ENCODE peak calls at places on chromosomes 16 and 17, in nine cellular contexts. G is tibial nerve, F is HepG2, N is H1, P is stomach, U is SK-N-SH, E is A549, H is ovary, X is sigmoid colon. B is an unnamed sample.

GRCh38 chr16:80958284-80958683 is 48.4 kb downstream of the CMC2 start:
- DNase-seq in P (no peak), H (no peak), X (no peak), N (no peak), E (no peak), F (no peak), U (no peak), G (no peak), B (no peak)

GRCh38 chr16:83113317-83113716 is 486.5 kb downstream of the CDH13 start:
- DNase-seq in E (peak; percentile 19), P (no peak), H (no peak), F (peak; percentile 10), X (no peak), G (no peak), U (peak; percentile 22), N (peak; percentile 59), B (no peak)

GRCh38 chr16:17467923-17468540 is 2.7 kb downstream of the XYLT1 start:
- DNase-seq in H (peak; percentile 66), P (peak; percentile 67), N (peak; percentile 72), E (peak; percentile 29), X (peak; percentile 94), F (peak; percentile 33), U (peak; percentile 80), G (peak; percentile 83), B (peak; percentile 56)

GRCh38 chr17:40782450-40782849 is at the start of gene KRT27:
- DNase-seq in N (no peak), P (no peak), F (no peak), H (no peak), U (no peak), G (no peak), E (no peak), X (no peak), B (no peak)

GRCh38 chr17:57574040-57574513 is 171.0 kb downstream of the CCDC182 start:
- DNase-seq in E (no peak), X (peak; percentile 85), G (peak; percentile 49), H (no peak), N (no peak), F (no peak), U (no peak), P (no peak), B (no peak)

GRCh38 chr16:79286646-79287423 is 313.7 kb downstream of the MAF start:
- DNase-seq in E (no peak), N (no peak), U (no peak), F (no peak), X (peak; percentile 74), P (peak; percentile 49), G (peak; percentile 15), H (peak; percentile 62), B (peak; percentile 53)

GRCh38 chr16:89122322-89122831 is 28.7 kb downstream of the ACSF3 start:
- DNase-seq in P (peak; percentile 73), U (no peak), H (no peak), F (no peak), N (no peak), E (no peak), G (no peak), X (no peak), B (peak; percentile 70)

GRCh38 chr17:16875662-16876061 is 96.3 kb downstream of the TNFRSF13B start:
- DNase-seq in N (no peak), U (no peak), P (peak; percentile 56), G (no peak), E (no peak), F (no peak), H (no peak), X (no peak), B (no peak)

GRCh38 chr16:53378138-53378537 is 56.1 kb upstream of the RBL2 start:
- DNase-seq in N (no peak), G (no peak), E (no peak), X (no peak), F (no peak), U (no peak), H (no peak), P (no peak), B (no peak)

GRCh38 chr17:81328925-81329278 is 33.8 kb upstream of the SLC38A10 start:
- DNase-seq in H (peak; percentile 61), G (no peak), F (no peak), P (no peak), N (no peak), X (peak; percentile 82), E (peak; percentile 55), U (peak; percentile 72), B (peak; percentile 40)

GRCh38 chr16:88377961-88378360 is 4.8 kb upstream of the ZNF469 start:
- DNase-seq in G (no peak), E (no peak), F (no peak), P (no peak), N (no peak), X (peak; percentile 40), H (no peak), U (no peak), B (no peak)

GRCh38 chr16:68396481-68396880 is 51.8 kb downstream of the SMPD3 start:
- DNase-seq in X (no peak), P (peak; percentile 64), F (peak; percentile 54), G (no peak), H (no peak), E (peak; percentile 32), N (no peak), U (peak; percentile 49), B (peak; percentile 39)

GRCh38 chr16:4115209-4115940 is 867 bp downstream of the ADCY9 start:
- DNase-seq in P (peak; percentile 54), N (peak; percentile 75), G (no peak), F (no peak), U (peak; percentile 87), E (peak; percentile 60), H (peak; percentile 44), X (peak; percentile 77), B (peak; percentile 55)

GRCh38 chr17:82078433-82078832 is 12.8 kb upstream of the DUS1L start:
- DNase-seq in X (no peak), E (no peak), F (no peak), G (no peak), U (no peak), N (no peak), P (no peak), H (no peak), B (no peak)

GRCh38 chr17:13544292-13544691 is 57.4 kb downstream of the HS3ST3A1 start:
- DNase-seq in H (peak; percentile 84), E (peak; percentile 20), U (no peak), X (peak; percentile 89), N (no peak), P (no peak), G (no peak), F (no peak), B (peak; percentile 35)

GRCh38 chr17:79917902-79918484 is 78.8 kb upstream of the CBX4 start:
- DNase-seq in X (no peak), F (no peak), H (no peak), U (no peak), N (no peak), G (no peak), E (no peak), P (no peak), B (no peak)

GRCh38 chr17:74547736-74548135 is 1.8 kb upstream of the CD300C start:
- DNase-seq in H (no peak), G (no peak), F (no peak), N (no peak), P (no peak), X (no peak), E (peak; percentile 20), U (no peak), B (no peak)

GRCh38 chr17:70074991-70075390 is at the start of gene KCNJ16:
- DNase-seq in G (no peak), E (peak; percentile 70), X (no peak), F (no peak), P (peak; percentile 73), H (no peak), U (no peak), N (no peak), B (no peak)
- TF ChIP-seq EP300 in G (no peak), E (no peak), X (no peak), F (no peak), P (no peak), H (no peak), U (no peak), N (no peak), B (no peak)

DNA sequence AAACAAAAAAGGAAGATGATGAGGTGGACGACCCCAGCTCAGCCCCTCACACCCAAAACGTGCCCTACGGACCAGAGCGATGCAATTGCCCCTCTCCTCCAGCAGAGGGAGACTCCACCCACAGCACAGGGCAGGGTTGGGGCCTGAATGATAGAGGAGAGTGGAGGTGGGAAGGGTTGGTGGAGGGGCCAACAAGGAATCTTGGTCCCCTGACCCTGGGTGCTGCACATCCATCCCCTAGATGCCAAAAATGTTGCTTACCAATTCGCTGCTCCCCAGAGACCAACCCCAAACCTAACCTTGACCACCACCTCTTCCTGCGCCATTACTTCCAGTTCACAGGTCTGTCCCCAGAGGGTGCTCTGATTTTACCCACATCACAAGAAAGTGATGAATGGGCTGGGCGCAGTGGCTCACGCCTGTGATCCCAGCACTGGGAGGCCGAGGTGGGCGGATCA is 12.9 kb downstream of the P2RX5 start:
- DNase-seq in G (no peak), N (peak; percentile 84), P (peak; percentile 47), E (peak; percentile 63), F (peak; percentile 27), X (no peak), U (peak; percentile 90), H (no peak), B (no peak)
- TF ChIP-seq EP300 in G (no peak), N (no peak), P (no peak), E (no peak), F (no peak), X (no peak), U (no peak), H (no peak), B (no peak)

GRCh38 chr17:72693956-72694355 is 398.5 kb downstream of the SLC39A11 start:
- DNase-seq in E (no peak), G (no peak), F (no peak), U (no peak), N (no peak), H (no peak), P (no peak), X (no peak), B (peak; percentile 36)

GRCh38 chr17:72700226-72700625 is 392.3 kb downstream of the SLC39A11 start:
- DNase-seq in F (no peak), U (no peak), N (no peak), X (no peak), H (no peak), G (no peak), E (no peak), P (no peak), B (no peak)

GRCh38 chr17:72699566-72699965 is 392.9 kb downstream of the SLC39A11 start:
- DNase-seq in U (no peak), E (no peak), F (no peak), G (no peak), X (no peak), N (no peak), H (no peak), P (no peak), B (no peak)

GRCh38 chr17:72696156-72696555 is 396.3 kb downstream of the SLC39A11 start:
- DNase-seq in N (no peak), H (no peak), G (no peak), E (no peak), X (no peak), P (no peak), F (no peak), U (no peak), B (no peak)

GRCh38 chr17:72697602-72698146 is 394.8 kb downstream of the SLC39A11 start:
- DNase-seq in G (no peak), E (no peak), N (no peak), X (no peak), F (peak; percentile 95), P (no peak), U (peak; percentile 75), H (no peak), B (no peak)
- TF ChIP-seq EP300 in G (no peak), E (no peak), N (no peak), X (no peak), F (no peak), P (no peak), U (peak; percentile 58), H (no peak), B (no peak)

GRCh38 chr17:68455756-68456528 is 1.4 kb downstream of the WIPI1 start:
- DNase-seq in N (no peak), H (no peak), X (no peak), E (peak; percentile 21), G (peak; percentile 58), U (peak; percentile 34), P (peak; percentile 70), F (peak; percentile 89), B (peak; percentile 28)
- TF ChIP-seq EP300 in N (no peak), H (no peak), X (no peak), E (no peak), G (peak; percentile 77), U (no peak), P (no peak), F (no peak), B (no peak)

B was measured in upper lobe of left lung.